ENCODE peak calls at places on chromosomes 7 and 10, in seven cellular contexts. E is kidney, C is Panc1, D is astrocyte of the spinal cord, W is suprapubic skin, I is fibroblast of lung, O is dorsolateral prefrontal cortex. K is an unnamed sample.

GRCh38 chr7:96045919-96046318 is 273.6 kb downstream of the DYNC1I1 start:
- DNase-seq in O (no peak), W (no peak), C (no peak), E (no peak), I (no peak), D (no peak), K (no peak)

GRCh38 chr10:27482984-27483956 is 20.8 kb upstream of the RAB18 start:
- DNase-seq in I (peak; percentile 4), O (no peak), D (peak; percentile 4), W (no peak), C (no peak), E (no peak), K (no peak)

GRCh38 chr7:107505997-107506682 is 36.3 kb downstream of the GPR22 start:
- DNase-seq in C (no peak), W (no peak), I (no peak), E (no peak), D (peak; percentile 24), O (no peak), K (peak; percentile 9)

GRCh38 chr10:49759787-49760551 is 2.2 kb downstream of the OGDHL start:
- DNase-seq in O (no peak), I (no peak), W (no peak), E (no peak), D (no peak), C (no peak), K (no peak)

GRCh38 chr10:30111340-30111980 is 52.1 kb upstream of the JCAD start:
- DNase-seq in O (no peak), I (peak; percentile 90), W (no peak), D (peak; percentile 81), E (no peak), C (no peak), K (no peak)

GRCh38 chr7:123230603-123231002 is 30.8 kb upstream of the SLC13A1 start:
- DNase-seq in I (no peak), W (no peak), D (no peak), C (no peak), O (no peak), E (peak; percentile 76), K (no peak)

GRCh38 chr10:79069325-79070090 is 742 bp downstream of the ZMIZ1 start:
- DNase-seq in O (peak; percentile 53), D (peak; percentile 38), C (no peak), W (no peak), I (peak; percentile 41), E (peak; percentile 89), K (peak; percentile 42)

GRCh38 chr10:49347827-49348226 is 48.1 kb downstream of the DRGX start:
- DNase-seq in W (no peak), I (no peak), E (no peak), C (no peak), D (no peak), O (no peak), K (no peak)

GRCh38 chr7:55248526-55248925 is 116.6 kb upstream of the LANCL2 start:
- DNase-seq in I (no peak), E (no peak), C (no peak), D (no peak), W (no peak), O (no peak), K (no peak)

GRCh38 chr7:12067156-12067831 is 143.8 kb upstream of the TMEM106B start:
- DNase-seq in O (peak; percentile 12), W (no peak), D (peak; percentile 57), C (no peak), I (peak; percentile 76), E (peak; percentile 43), K (peak; percentile 63)

GRCh38 chr10:133142523-133143199 is 17.4 kb upstream of the KNDC1 start:
- DNase-seq in D (no peak), E (peak; percentile 53), W (no peak), C (no peak), I (no peak), O (no peak), K (no peak)

GRCh38 chr7:72127136-72127535 is 285.0 kb downstream of the CALN1 start:
- DNase-seq in O (no peak), W (no peak), I (no peak), E (no peak), C (no peak), D (no peak), K (no peak)

GRCh38 chr7:47576909-47577255 is 5.0 kb downstream of the TNS3 start:
- DNase-seq in E (no peak), C (no peak), D (no peak), W (no peak), I (no peak), O (no peak), K (no peak)

GRCh38 chr7:151249732-151250072 is 1.2 kb upstream of the SMARCD3 start:
- DNase-seq in C (no peak), W (no peak), D (peak; percentile 34), E (peak; percentile 82), O (no peak), I (peak; percentile 49), K (no peak)

GRCh38 chr10:79390057-79390456 is 42.8 kb downstream of the PPIF start:
- DNase-seq in O (no peak), W (peak; percentile 45), C (no peak), I (no peak), E (no peak), D (no peak), K (no peak)

GRCh38 chr10:69479241-69479730 is 28.0 kb downstream of the TSPAN15 start:
- DNase-seq in E (peak; percentile 66), D (no peak), O (peak; percentile 92), C (no peak), W (no peak), I (no peak), K (no peak)

GRCh38 chr7:140533394-140533872 is 54.1 kb upstream of the MKRN1 start:
- DNase-seq in E (peak; percentile 45), O (no peak), C (no peak), W (no peak), I (no peak), D (no peak), K (no peak)

GRCh38 chr10:121808835-121809234 is 119.0 kb downstream of the ATE1 start:
- DNase-seq in O (no peak), D (no peak), C (no peak), E (no peak), W (no peak), I (no peak), K (no peak)

GRCh38 chr7:74502216-74502891 is 48.6 kb downstream of the GTF2IRD1 start:
- DNase-seq in E (no peak), I (no peak), D (peak; percentile 39), O (peak; percentile 94), C (no peak), W (no peak), K (no peak)

GRCh38 chr7:116969371-116969902 is 16.1 kb downstream of the ST7 start:
- DNase-seq in E (no peak), W (no peak), I (no peak), D (no peak), C (no peak), O (no peak), K (no peak)

GRCh38 chr10:815338-816104 is 116.0 kb downstream of the LARP4B start:
- DNase-seq in E (no peak), I (no peak), W (no peak), C (no peak), D (no peak), O (no peak), K (no peak)
- TF ChIP-seq CTCF in E (no peak), I (peak; percentile 28), W (no peak), C (no peak), D (peak; percentile 18), O (no peak), K (no peak)

GRCh38 chr10:6171891-6172354 is 30.8 kb upstream of the PFKFB3 start:
- DNase-seq in I (peak; percentile 94), D (peak; percentile 97), O (peak; percentile 26), E (peak; percentile 80), W (no peak), C (no peak), K (peak; percentile 45)
- H3K4me3 ChIP-seq in I (peak overlapping the region; percentile 20), D (no peak overlapping the region), O (peak overlapping the region; percentile 23), E (no peak overlapping the region), W (no peak overlapping the region), C (no peak overlapping the region), K (no peak overlapping the region)

GRCh38 chr10:101535949-101536348 is 52.1 kb downstream of the POLL start:
- DNase-seq in D (no peak), W (no peak), E (no peak), C (no peak), O (no peak), I (no peak), K (peak; percentile 19)

GRCh38 chr10:101536800-101537199 is 51.3 kb downstream of the POLL start:
- DNase-seq in I (peak; percentile 51), C (peak; percentile 12), D (no peak), E (no peak), W (no peak), O (no peak), K (peak; percentile 51)

GRCh38 chr10:101538481-101538880 is 49.6 kb downstream of the POLL start:
- DNase-seq in I (no peak), W (no peak), D (no peak), O (no peak), C (no peak), E (no peak), K (no peak)
- TF ChIP-seq CTCF in I (no peak), W (no peak), D (no peak), O (no peak), C (no peak), E (no peak), K (no peak)

DNA sequence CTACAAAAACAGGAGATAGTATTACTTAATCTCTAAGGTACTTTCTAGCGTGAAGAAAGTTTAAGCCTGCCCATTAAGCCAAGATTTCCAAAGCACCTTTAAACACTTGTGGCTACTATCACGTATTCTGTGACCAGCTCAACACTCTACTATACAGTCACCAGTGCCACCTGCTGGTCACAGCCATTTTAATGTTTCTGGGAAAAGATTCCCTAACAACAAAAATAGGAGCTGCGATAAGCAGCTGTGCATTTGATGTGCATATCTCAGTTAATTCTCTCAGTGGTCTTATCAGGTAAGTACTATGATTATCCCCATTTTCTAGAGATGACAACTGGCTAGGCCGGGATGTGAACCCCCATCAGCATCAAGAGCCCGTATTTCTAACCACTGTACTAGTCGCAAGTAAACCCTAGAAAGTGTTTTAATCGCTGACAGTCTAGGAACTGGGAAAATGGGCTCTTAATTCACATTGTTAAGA is 860 bp downstream of the SEC31B start:
- DNase-seq in D (peak; percentile 67), C (peak; percentile 48), O (peak; percentile 65), E (no peak), W (no peak), I (peak; percentile 66), K (peak; percentile 48)
- H3K4me3 ChIP-seq in D (no peak overlapping the region), C (no peak overlapping the region), O (peak overlapping the region; percentile 73), E (peak overlapping the region; percentile 62), W (peak overlapping the region; percentile 48), I (peak overlapping the region; percentile 54), K (no peak overlapping the region)

DNA sequence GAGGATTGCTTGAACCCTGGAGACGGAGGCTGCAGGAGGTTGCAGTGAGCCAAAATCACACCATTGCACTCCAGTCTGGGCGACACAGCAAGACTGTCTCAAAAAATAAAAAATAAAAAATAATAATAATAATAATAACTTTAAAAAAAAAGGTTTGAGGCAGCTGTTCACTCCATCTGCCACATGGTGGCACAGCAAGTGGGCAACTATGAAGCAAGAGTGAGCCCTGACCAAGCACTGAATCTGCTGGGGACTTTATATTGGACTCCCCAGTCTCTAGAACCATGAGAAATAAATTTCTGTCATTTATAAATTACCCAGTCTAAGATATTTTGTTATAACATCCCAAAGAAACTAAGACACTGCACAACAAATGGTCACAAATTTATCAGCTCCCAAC is 14.6 kb upstream of the BRI3 start:
- DNase-seq in E (no peak), O (no peak), D (peak; percentile 23), C (no peak), W (no peak), I (peak; percentile 31), K (no peak)
- TF ChIP-seq CTCF in E (no peak), O (peak; percentile 26), D (peak; percentile 46), C (no peak), W (no peak), I (peak; percentile 51), K (peak; percentile 20)

K was measured in GM12865.